ENCODE peak calls at places on chromosomes 2 and 18, in seven cellular contexts. V is heart left ventricle, Y is kidney, H is mucosa of descending colon, T is neural progenitor cell, X is brain microvascular endothelial cell, D is AG04449. J is an unnamed sample.

GRCh38 chr2:217935245-217935879 is 67.4 kb downstream of the TNS1 start:
- DNase-seq in T (no peak), V (peak), H (no peak), D (no peak), Y (peak), X (peak), J (peak)

GRCh38 chr2:74457549-74458131 is 598 bp upstream of the WBP1 start:
- DNase-seq in Y (peak), X (no peak), H (peak), D (no peak), T (peak), V (peak), J (peak)

GRCh38 chr18:46623541-46623940 is 33.5 kb downstream of the LOXHD1 start:
- DNase-seq in D (no peak), V (no peak), Y (no peak), X (no peak), T (no peak), H (peak), J (no peak)

GRCh38 chr2:189127756-189128155 is 51.8 kb downstream of the COL5A2 start:
- DNase-seq in X (no peak), D (no peak), Y (no peak), V (no peak), T (no peak), H (no peak), J (no peak)

GRCh38 chr2:100248971-100249370 is 73.3 kb downstream of the LONRF2 start:
- DNase-seq in D (no peak), X (no peak), T (no peak), H (no peak), Y (no peak), V (no peak), J (no peak)

GRCh38 chr2:47903781-47904447 is 2.4 kb downstream of the FBXO11 start:
- DNase-seq in V (no peak), X (no peak), D (no peak), T (no peak), H (no peak), Y (no peak), J (no peak)

GRCh38 chr2:40095003-40095402 is 315.9 kb upstream of the THUMPD2 start:
- DNase-seq in Y (no peak), D (no peak), V (no peak), T (no peak), X (peak), H (no peak), J (no peak)

GRCh38 chr2:214135966-214136365 is 274.9 kb upstream of the VWC2L start:
- DNase-seq in Y (no peak), D (no peak), V (no peak), X (no peak), H (no peak), T (no peak), J (no peak)

GRCh38 chr18:31636387-31636786 is 44.7 kb downstream of the TTR start:
- DNase-seq in Y (no peak), T (no peak), V (no peak), X (no peak), D (no peak), H (no peak), J (no peak)

GRCh38 chr2:4258563-4258962 is 555.2 kb downstream of the DCDC2C start:
- DNase-seq in Y (no peak), H (no peak), X (peak), V (no peak), D (no peak), T (no peak), J (no peak)

GRCh38 chr2:207253946-207254345 is 88.2 kb upstream of the KLF7 start:
- DNase-seq in X (peak), Y (no peak), D (peak), H (no peak), T (no peak), V (no peak), J (no peak)

GRCh38 chr2:128534688-128535392 is 216.2 kb upstream of the HS6ST1 start:
- DNase-seq in V (no peak), Y (no peak), H (no peak), X (no peak), T (no peak), D (no peak), J (no peak)

GRCh38 chr2:128538401-128538800 is 219.7 kb upstream of the HS6ST1 start:
- DNase-seq in Y (no peak), X (no peak), D (no peak), H (no peak), T (no peak), V (no peak), J (no peak)

GRCh38 chr2:128536925-128537620 is 218.4 kb upstream of the HS6ST1 start:
- DNase-seq in Y (no peak), D (peak), T (peak), V (no peak), X (peak), H (no peak), J (no peak)

GRCh38 chr2:128535928-128536327 is 217.3 kb upstream of the HS6ST1 start:
- DNase-seq in Y (no peak), D (peak), T (no peak), V (no peak), X (peak), H (no peak), J (no peak)

DNA sequence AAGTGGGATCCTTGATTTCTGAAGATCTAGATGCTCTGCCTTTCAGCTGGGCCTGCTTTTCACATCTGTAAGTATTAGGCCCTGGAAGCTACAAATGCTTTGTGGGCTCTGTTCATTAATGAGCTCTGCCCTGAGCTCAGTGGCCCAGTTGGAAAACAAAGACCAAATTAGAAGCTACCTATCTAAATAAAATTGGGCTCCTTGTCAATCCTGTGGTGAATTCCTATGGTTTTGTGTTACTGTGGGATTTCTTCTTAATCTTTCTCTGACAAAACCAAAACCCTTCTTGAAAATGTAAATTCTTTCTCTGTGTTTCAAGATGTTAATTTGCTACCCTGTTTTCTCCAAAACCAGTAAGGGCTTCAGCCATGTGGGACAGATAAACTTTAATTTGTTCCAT is 219.0 kb upstream of the HS6ST1 start:
- DNase-seq in H (no peak), T (no peak), D (no peak), Y (no peak), V (no peak), X (no peak), J (no peak)
- H3K4me3 ChIP-seq in H (no peak), T (no peak), D (no peak), Y (no peak), V (no peak), X (no peak), J (no peak)

DNA sequence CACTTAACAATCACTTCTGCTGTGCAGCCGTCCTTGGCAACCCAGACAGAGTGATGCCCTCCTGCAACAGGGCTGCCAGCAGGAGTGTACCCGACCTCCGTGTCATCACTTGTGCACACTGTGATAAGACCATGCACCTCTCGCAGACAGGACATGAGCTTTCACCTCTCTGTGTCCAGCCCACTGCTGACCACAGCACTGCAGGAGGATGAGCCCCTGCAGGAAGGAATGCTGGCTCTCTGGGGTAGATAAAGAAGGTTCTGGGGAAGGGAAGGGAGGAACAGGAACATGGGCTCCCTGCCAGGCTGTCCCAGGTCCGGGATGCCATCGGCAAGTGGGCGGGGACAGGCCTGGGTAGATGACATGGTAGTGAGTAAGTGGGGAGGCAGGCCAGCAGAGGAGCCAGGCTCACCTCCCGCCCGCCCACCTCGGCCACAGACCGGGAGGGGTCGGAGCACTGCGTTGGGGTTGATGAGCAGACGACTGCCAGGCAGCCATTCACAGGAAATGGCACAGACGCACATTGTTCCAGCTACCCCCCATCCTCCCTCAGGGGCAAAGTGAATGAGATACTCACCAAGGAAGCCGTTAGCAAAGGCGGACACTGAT is 18.6 kb upstream of the COL6A3 start:
- DNase-seq in Y (no peak), X (peak), D (no peak), T (no peak), V (no peak), H (peak), J (no peak)
- TF ChIP-seq CTCF in Y (no peak), X (peak), D (peak), T (no peak), V (no peak), H (no peak), J (no peak)

GRCh38 chr18:39801848-39802247 is 2153.2 kb upstream of the PIK3C3 start:
- DNase-seq in Y (no peak), X (no peak), T (no peak), D (no peak), V (no peak), H (no peak), J (no peak)

GRCh38 chr18:39801010-39801409 is 2154.0 kb upstream of the PIK3C3 start:
- DNase-seq in V (no peak), X (no peak), T (no peak), Y (no peak), D (no peak), H (no peak), J (no peak)

GRCh38 chr18:39796413-39796812 is 2158.6 kb upstream of the PIK3C3 start:
- DNase-seq in V (no peak), Y (no peak), T (no peak), D (no peak), X (no peak), H (no peak), J (no peak)

GRCh38 chr18:39795350-39795749 is 2159.7 kb upstream of the PIK3C3 start:
- DNase-seq in T (no peak), V (no peak), Y (no peak), D (no peak), X (no peak), H (no peak), J (no peak)

GRCh38 chr18:39799010-39799409 is 2156.0 kb upstream of the PIK3C3 start:
- DNase-seq in T (no peak), X (no peak), V (no peak), Y (no peak), D (no peak), H (no peak), J (no peak)
- H3K4me3 ChIP-seq in T (peak), X (peak), V (no peak), Y (no peak), D (no peak), H (no peak), J (peak)

DNA sequence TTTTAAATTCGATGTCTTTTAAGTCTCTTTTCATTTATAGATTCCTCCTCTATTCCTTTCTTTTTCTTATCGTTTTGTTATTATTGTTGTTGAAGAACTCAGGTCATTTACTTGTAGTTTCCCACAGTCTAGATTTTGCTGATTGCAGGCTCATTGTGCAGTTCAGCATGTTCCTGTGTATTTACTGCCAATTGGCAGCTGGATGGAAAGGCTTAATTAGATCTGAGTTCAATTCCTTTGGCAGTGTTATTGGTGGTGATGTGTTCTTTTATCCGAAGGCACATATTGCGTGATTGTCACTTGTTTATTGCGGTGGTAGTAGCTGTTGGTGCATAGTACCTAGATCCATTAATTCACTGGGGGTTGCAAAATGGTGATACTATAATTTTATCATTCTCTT is 180.7 kb downstream of the BABAM2 start:
- DNase-seq in T (no peak), Y (no peak), V (no peak), H (no peak), X (no peak), D (no peak), J (no peak)
- TF ChIP-seq CTCF in T (no peak), Y (no peak), V (no peak), H (no peak), X (no peak), D (no peak), J (no peak)

DNA sequence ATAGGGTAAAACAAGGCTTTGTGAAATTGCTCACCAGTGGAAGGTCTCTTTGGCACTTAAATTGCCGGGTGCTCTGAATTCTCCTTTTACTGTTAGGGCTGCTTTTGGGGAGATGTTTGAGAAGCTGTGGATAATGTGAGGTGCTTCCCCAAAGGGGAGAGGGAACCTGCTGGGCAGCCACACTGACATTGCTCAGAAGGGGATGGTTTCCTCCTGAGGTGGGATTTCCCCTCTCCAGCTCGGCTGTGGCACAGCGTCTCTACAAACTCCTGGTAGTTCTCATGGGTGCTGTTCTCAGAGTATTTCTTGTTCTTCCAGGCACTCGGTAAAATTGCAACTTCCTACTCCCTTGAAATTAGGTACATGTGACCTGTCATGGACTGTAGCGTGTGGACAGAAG is 124.2 kb downstream of the LPIN1 start:
- DNase-seq in D (no peak), Y (no peak), X (no peak), H (no peak), V (no peak), T (no peak), J (no peak)
- H3K4me3 ChIP-seq in D (no peak), Y (no peak), X (no peak), H (no peak), V (no peak), T (no peak), J (no peak)

GRCh38 chr2:20448246-20449046 is 1.6 kb downstream of the RHOB start:
- DNase-seq in D (no peak), T (peak), V (peak), X (no peak), Y (peak), H (no peak), J (no peak)
- TF ChIP-seq CTCF in D (no peak), T (no peak), V (no peak), X (no peak), Y (no peak), H (no peak), J (no peak)

DNA sequence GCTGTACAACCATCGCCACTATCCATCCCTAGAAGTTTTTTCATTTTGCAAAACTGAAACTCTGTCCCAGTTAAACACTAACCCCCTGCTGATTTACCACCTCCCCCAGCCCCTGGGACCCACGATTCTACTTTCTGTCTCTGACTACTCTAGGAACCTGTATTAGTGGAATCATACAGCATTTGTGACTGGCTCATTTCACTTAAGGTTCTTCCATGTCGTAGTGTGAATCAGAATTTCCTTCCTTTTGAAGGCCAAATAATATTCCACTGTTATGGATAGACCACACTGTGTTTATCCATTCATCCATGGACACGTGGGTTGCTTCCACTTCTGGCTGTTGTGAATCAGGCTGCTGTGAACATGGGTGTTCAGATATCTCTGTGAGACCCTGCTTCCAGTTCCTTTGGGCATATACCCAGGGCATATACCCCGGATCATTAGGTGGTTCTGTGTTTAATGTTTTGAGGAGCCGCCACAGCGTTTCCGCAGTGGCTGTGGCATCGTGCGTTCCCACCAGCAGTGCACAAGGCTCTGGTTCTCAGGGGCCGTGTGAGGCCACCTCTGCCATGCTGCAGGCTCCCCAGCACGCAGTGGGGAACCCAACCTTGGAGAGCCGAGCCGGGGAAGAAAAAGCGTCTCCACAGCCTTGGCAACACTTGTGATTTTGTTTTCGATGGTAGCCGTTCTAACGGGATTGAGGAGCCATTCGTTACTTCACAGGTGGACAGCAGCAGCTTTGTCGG is 10.1 kb downstream of the RAMP1 start:
- DNase-seq in X (no peak), H (peak), T (no peak), D (no peak), V (no peak), Y (no peak), J (no peak)
- H3K4me3 ChIP-seq in X (no peak), H (no peak), T (no peak), D (no peak), V (no peak), Y (no peak), J (no peak)

GRCh38 chr18:28108801-28109200 is 68.1 kb downstream of the CDH2 start:
- DNase-seq in D (no peak), T (peak), H (no peak), V (no peak), Y (no peak), X (no peak), J (no peak)
- TF ChIP-seq CTCF in D (no peak), T (peak), H (no peak), V (no peak), Y (peak), X (no peak), J (no peak)

J was measured in pancreas.